ENCODE peak calls at places on chromosomes 5 and 9, in nine cellular contexts. D, Q, H, Z, X, B, J, Y and A are unnamed samples.

GRCh38 chr5:9567039-9567438 is 21.2 kb upstream of the SEMA5A start:
- DNase-seq in Z (no peak), B (no peak), Y (no peak), H (no peak), J (no peak), D (no peak), Q (no peak), X (no peak), A (no peak)

GRCh38 chr5:98637607-98638006 is 135.9 kb upstream of the RGMB start:
- DNase-seq in B (no peak), H (no peak), Z (no peak), D (no peak), J (no peak), X (no peak), Y (no peak), Q (no peak), A (no peak)

GRCh38 chr5:162842725-162843124 is 594.7 kb upstream of the CCNG1 start:
- DNase-seq in J (no peak), Y (no peak), Q (no peak), H (no peak), D (no peak), Z (no peak), B (no peak), X (no peak), A (no peak)

GRCh38 chr5:57280811-57281301 is 107.0 kb downstream of the GPBP1 start:
- DNase-seq in Y (no peak), D (no peak), X (no peak), H (no peak), Z (no peak), J (no peak), Q (no peak), B (no peak), A (no peak)

GRCh38 chr9:131668439-131669233 is 71.2 kb downstream of the RAPGEF1 start:
- DNase-seq in Z (peak; percentile 84), Q (peak; percentile 79), D (no peak), B (no peak), Y (peak; percentile 86), X (no peak), J (no peak), H (no peak), A (no peak)

GRCh38 chr5:53027913-53028312 is 38.8 kb downstream of the ITGA2 start:
- DNase-seq in Z (peak; percentile 82), B (no peak), X (peak; percentile 36), H (peak; percentile 46), J (no peak), Y (peak; percentile 69), Q (peak; percentile 83), D (no peak), A (no peak)

GRCh38 chr9:86494644-86495081 is 140.5 kb upstream of the TUT7 start:
- DNase-seq in X (no peak), J (no peak), Z (peak; percentile 80), B (no peak), Q (peak; percentile 68), H (no peak), D (no peak), Y (peak; percentile 44), A (no peak)

GRCh38 chr9:6938873-6939272 is 181.1 kb downstream of the KDM4C start:
- DNase-seq in Z (peak; percentile 24), Q (no peak), Y (peak; percentile 73), B (no peak), H (no peak), X (no peak), D (no peak), J (no peak), A (no peak)

GRCh38 chr5:133052317-133053175 is 733 bp downstream of the HSPA4 start:
- DNase-seq in X (peak; percentile 66), Z (peak; percentile 44), D (peak; percentile 46), H (peak; percentile 72), Y (peak; percentile 19), B (peak; percentile 62), J (peak; percentile 80), Q (peak; percentile 56), A (peak; percentile 55)

GRCh38 chr5:169760229-169760628 is 123.2 kb downstream of the DOCK2 start:
- DNase-seq in Y (no peak), Z (no peak), B (no peak), Q (no peak), H (no peak), D (no peak), X (no peak), J (no peak), A (no peak)

GRCh38 chr5:150001660-150002493 is 1.3 kb downstream of the HMGXB3 start:
- DNase-seq in J (peak; percentile 59), D (no peak), Z (peak; percentile 75), B (peak; percentile 48), H (no peak), Y (peak; percentile 64), Q (peak; percentile 78), X (no peak), A (peak; percentile 63)

GRCh38 chr5:124795829-124796228 is 49.4 kb upstream of the ZNF608 start:
- DNase-seq in Q (no peak), D (no peak), H (no peak), Z (no peak), Y (no peak), X (no peak), J (no peak), B (no peak), A (no peak)

GRCh38 chr9:69151506-69151905 is 22.6 kb upstream of the TJP2 start:
- DNase-seq in B (no peak), X (no peak), H (no peak), J (no peak), Q (no peak), Y (no peak), D (no peak), Z (no peak), A (no peak)

GRCh38 chr9:69147041-69147834 is 26.8 kb upstream of the TJP2 start:
- DNase-seq in X (no peak), D (no peak), H (no peak), Z (no peak), B (no peak), J (no peak), Q (no peak), Y (no peak), A (no peak)

GRCh38 chr9:69153707-69154521 is 20.2 kb upstream of the TJP2 start:
- DNase-seq in H (no peak), Q (no peak), Z (no peak), B (peak; percentile 45), X (no peak), D (no peak), Y (no peak), J (no peak), A (no peak)

GRCh38 chr9:69145148-69145547 is 28.9 kb upstream of the TJP2 start:
- DNase-seq in J (no peak), X (no peak), H (no peak), Z (no peak), D (no peak), Q (no peak), B (no peak), Y (no peak), A (peak; percentile 56)

GRCh38 chr9:69149321-69149807 is 24.7 kb upstream of the TJP2 start:
- DNase-seq in X (no peak), D (no peak), H (no peak), Z (peak; percentile 87), Y (peak; percentile 78), Q (peak; percentile 79), J (no peak), B (no peak), A (peak; percentile 53)
- TF ChIP-seq CTCF in X (peak; percentile 51), D (no peak), H (no peak), Z (peak; percentile 60), Y (peak; percentile 25), Q (peak; percentile 64), J (no peak), B (no peak), A (peak; percentile 33)

DNA sequence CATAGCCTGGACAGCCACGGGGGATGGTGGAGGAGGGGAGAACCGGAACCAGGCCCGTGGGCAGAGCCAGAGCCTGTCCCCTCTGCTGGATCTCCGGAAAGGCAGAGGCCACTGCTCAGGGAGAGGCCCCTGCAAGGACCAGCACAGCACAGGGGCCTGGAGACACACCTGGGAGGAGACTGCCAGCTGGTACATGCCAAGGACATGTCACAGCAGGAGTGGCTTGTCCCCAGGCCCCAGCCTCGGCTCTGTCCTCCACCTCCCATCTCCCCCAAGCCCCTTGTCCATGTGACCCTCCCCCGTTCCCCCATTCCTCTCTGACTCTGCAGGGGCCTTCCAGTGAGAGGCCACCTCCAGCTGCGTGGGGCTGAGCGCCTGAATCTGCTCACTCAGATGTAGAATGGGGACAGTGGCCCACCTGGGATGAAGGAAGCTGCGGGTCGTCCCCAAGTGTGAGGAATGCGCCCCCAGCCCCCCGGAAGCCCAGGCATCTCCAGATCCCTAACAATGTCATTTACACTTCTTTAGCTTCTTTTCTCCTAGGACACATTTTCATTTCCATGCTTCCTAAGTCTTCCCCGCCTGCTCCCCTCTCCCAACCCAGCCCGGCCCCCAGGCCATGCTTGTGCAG is 349.6 kb upstream of the IRX2 start:
- DNase-seq in X (no peak), Y (no peak), H (no peak), Q (no peak), Z (no peak), J (no peak), D (no peak), B (no peak), A (no peak)
- H3K9me3 ChIP-seq in X (no peaks in the 10 kb centered on the region), Y (no peaks in the 10 kb centered on the region), H (no peaks in the 10 kb centered on the region), Q (no peaks in the 10 kb centered on the region), Z (peaks cover 25% of the 10 kb centered on the region), J (no peaks in the 10 kb centered on the region), D (no peaks in the 10 kb centered on the region), B (peaks cover 9% of the 10 kb centered on the region), A (peaks cover 2% of the 10 kb centered on the region)

DNA sequence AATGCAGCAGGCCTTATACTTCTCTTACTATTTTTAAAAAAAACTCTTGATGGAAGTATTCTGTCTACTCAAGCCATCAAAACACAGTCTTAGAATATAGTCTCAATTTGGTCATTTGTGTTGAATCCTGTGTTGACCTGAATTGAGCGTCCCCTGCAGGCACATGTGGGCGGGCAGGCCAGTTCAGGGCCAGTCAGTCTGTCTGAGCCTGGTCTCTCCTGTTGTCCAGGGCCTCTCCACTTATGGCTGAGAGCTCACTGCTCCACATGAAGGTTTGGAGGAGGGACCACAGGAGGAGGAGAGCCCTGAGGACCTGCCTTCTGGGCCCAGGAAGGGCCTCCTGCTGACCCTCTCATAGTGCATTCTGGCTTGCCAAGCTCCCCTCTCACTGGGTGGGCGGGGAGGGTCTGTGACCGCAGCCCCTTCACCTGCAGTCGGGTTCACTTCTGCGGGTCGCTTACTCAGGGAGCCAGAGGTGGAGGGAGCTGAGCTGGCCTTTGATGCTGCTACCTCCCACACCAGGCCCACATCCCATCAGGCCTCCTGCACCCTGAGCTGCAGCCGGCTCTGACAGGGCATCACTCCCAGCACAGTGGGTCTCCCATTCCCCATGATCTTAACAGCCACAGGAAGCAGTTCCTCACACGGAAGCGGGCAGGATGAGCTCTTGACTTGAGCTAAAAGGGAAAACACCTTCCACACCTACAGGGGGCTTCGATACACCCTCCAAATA is 178.2 kb upstream of the S1PR3 start:
- DNase-seq in H (no peak), J (no peak), Q (no peak), X (no peak), Z (no peak), Y (no peak), B (no peak), D (no peak), A (no peak)
- TF ChIP-seq CTCF in H (no peak), J (no peak), Q (no peak), X (no peak), Z (no peak), Y (no peak), B (no peak), D (no peak), A (no peak)

DNA sequence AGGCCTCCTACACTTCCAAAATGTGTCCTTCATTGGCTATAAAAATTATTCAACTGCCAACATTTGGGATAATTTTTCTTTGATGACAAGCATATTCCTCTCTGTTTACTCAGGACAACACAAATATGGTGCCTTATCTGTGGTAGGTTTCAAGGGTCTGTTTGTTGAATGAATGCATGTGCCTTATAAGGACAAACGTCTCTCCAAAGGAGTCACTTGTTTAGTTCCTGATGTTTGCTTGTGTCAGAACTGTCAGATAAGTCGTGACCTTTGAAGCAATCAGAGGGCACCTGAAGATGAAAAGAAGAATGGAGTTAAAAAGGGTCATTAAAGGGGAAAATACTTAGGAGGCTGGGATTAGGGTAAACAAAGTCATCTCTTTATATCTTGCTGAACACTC is 3.6 kb upstream of the OR1J2 start:
- DNase-seq in X (no peak), Z (no peak), H (no peak), D (no peak), B (no peak), Q (no peak), Y (no peak), J (no peak), A (no peak)
- H3K9me3 ChIP-seq in X (no peaks in the 10 kb centered on the region), Z (no peaks in the 10 kb centered on the region), H (no peaks in the 10 kb centered on the region), D (no peaks in the 10 kb centered on the region), B (no peaks in the 10 kb centered on the region), Q (no peaks in the 10 kb centered on the region), Y (peaks cover 3% of the 10 kb centered on the region), J (no peaks in the 10 kb centered on the region), A (no peaks in the 10 kb centered on the region)